ENCODE peak calls at places on chromosomes 11 and 22, in ten cellular contexts. B is OCI-LY7, D is endothelial cell of umbilical vein, M is GM23338, E is PC-9, H is AG09309, N is endothelial cell, R is Peyer's patch, U is GM12864, O is neural crest cell. W is an unnamed sample.

GRCh38 chr11:6453152-6453551 is 12.4 kb upstream of the HPX start:
- DNase-seq in M (no peak), N (no peak), O (no peak), U (no peak), H (no peak), B (no peak), D (no peak), R (no peak), E (no peak), W (no peak)

GRCh38 chr11:34223021-34223813 is 117.8 kb downstream of the NAT10 start:
- DNase-seq in H (peak; percentile 94), M (no peak), N (no peak), R (no peak), B (no peak), D (no peak), U (no peak), O (no peak), E (no peak), W (no peak)

GRCh38 chr11:24386551-24387404 is 110.1 kb upstream of the LUZP2 start:
- DNase-seq in U (no peak), R (no peak), D (peak; percentile 38), E (no peak), H (no peak), O (no peak), N (peak; percentile 8), M (peak; percentile 83), B (no peak), W (peak; percentile 32)

GRCh38 chr22:23533328-23533762 is 46.7 kb downstream of the IGLL1 start:
- DNase-seq in R (peak; percentile 68), O (peak; percentile 74), E (no peak), M (peak; percentile 91), D (peak; percentile 24), H (no peak), U (no peak), B (peak; percentile 70), N (peak; percentile 84), W (peak; percentile 34)

GRCh38 chr22:24153353-24153752 is 27.9 kb upstream of the SUSD2 start:
- DNase-seq in O (no peak), M (no peak), E (no peak), H (no peak), N (no peak), R (no peak), U (no peak), D (no peak), B (peak; percentile 64), W (no peak)

GRCh38 chr22:19674129-19674928 is 40.0 kb upstream of the SEPTIN5 start:
- DNase-seq in N (no peak), B (no peak), M (no peak), E (no peak), U (no peak), H (no peak), O (no peak), R (no peak), D (no peak), W (peak; percentile 16)

GRCh38 chr22:20141186-20142077 is 9.4 kb downstream of the CCDC188 start:
- DNase-seq in N (no peak), O (no peak), B (no peak), E (no peak), H (peak; percentile 31), M (no peak), D (no peak), U (no peak), R (no peak), W (no peak)

GRCh38 chr11:795638-796564 is 2.2 kb downstream of the SLC25A22 start:
- DNase-seq in M (peak; percentile 57), U (no peak), R (peak; percentile 85), E (peak; percentile 61), D (peak; percentile 53), O (no peak), N (no peak), H (no peak), B (peak; percentile 83), W (peak; percentile 76)

GRCh38 chr22:42799462-42800405 is 57.3 kb downstream of the ARFGAP3 start:
- DNase-seq in N (no peak), R (no peak), H (no peak), D (no peak), E (no peak), O (no peak), U (no peak), M (peak; percentile 63), B (peak; percentile 29), W (peak; percentile 17)

GRCh38 chr22:35400335-35400680 is 368 bp downstream of the MCM5 start:
- DNase-seq in H (no peak), D (no peak), U (no peak), O (no peak), E (no peak), M (peak; percentile 54), R (no peak), N (peak; percentile 23), B (peak; percentile 53), W (no peak)

GRCh38 chr11:121931748-121932352 is 184.2 kb downstream of the BLID start:
- DNase-seq in E (no peak), R (no peak), M (no peak), B (no peak), D (no peak), N (no peak), U (no peak), O (no peak), H (no peak), W (no peak)

DNA sequence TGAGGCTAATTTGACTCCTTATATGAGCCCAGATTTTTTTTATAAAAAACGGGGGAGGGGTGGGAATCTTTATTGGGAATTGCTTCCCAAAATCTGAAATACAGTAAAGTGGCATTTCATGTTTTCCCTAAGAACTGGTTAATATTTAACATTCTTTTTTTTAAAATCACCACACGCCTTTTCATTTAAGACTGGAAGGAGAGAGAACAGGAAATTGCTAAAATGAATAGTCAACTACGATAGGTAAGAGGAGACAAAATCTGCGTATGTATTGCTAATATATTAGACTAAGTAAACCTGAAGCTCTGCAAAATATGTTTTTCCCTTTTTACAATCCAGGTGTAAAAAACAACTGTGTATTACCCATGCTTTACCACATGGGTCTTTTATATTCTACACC is 57.0 kb downstream of the SOX6 start:
- DNase-seq in O (no peak), B (no peak), D (no peak), U (no peak), E (no peak), M (no peak), R (no peak), H (no peak), N (no peak), W (no peak)
- TF ChIP-seq CTCF in O (no peak), B (no peak), D (no peak), U (no peak), E (no peak), M (no peak), R (no peak), H (no peak), N (no peak), W (no peak)

GRCh38 chr22:29291215-29291614 is 15.2 kb upstream of the GAS2L1 start:
- DNase-seq in H (no peak), M (peak; percentile 28), R (no peak), B (no peak), D (no peak), N (no peak), E (no peak), O (no peak), U (no peak), W (no peak)
- TF ChIP-seq CTCF in H (no peak), M (no peak), R (no peak), B (no peak), D (no peak), N (no peak), E (no peak), O (no peak), U (no peak), W (no peak)

DNA sequence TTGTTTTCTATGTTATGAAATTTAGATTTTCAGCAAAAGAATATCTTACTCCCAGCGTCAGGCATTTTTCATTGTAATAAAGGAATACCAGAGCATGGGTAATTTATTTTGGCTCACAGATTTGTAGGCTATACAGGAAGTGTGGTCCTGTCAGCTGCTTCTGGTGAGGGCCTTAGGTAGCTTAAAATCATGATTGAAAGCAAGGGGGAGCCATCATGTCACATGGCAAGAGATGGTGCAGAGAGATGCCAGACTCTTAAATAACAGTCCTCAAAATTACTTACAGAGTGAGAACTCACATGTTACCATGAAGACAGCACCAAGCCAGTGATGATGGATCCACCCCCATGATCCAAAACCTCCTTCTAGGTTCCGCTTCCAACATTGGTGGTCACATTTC is 825.0 kb upstream of the CHORDC1 start:
- DNase-seq in E (no peak), M (peak; percentile 24), D (no peak), H (no peak), N (no peak), O (no peak), B (no peak), U (no peak), R (no peak), W (no peak)
- TF ChIP-seq CTCF in E (no peak), M (peak; percentile 59), D (no peak), H (no peak), N (no peak), O (no peak), B (no peak), U (no peak), R (no peak), W (no peak)

GRCh38 chr11:22193348-22194051 is 615 bp downstream of the ANO5 start:
- DNase-seq in U (no peak), N (peak; percentile 38), E (no peak), O (peak; percentile 29), B (no peak), M (peak; percentile 77), R (no peak), D (peak; percentile 3), H (no peak), W (no peak)

GRCh38 chr11:22194907-22195306 is 2.0 kb downstream of the ANO5 start:
- DNase-seq in M (no peak), H (no peak), R (no peak), E (no peak), N (no peak), B (no peak), O (no peak), D (no peak), U (no peak), W (no peak)

GRCh38 chr11:22192289-22192641 is 620 bp upstream of the ANO5 start:
- DNase-seq in D (no peak), R (peak; percentile 57), B (no peak), M (peak; percentile 84), U (no peak), H (no peak), O (no peak), N (peak; percentile 24), E (no peak), W (no peak)

GRCh38 chr11:22190827-22191463 is 1.9 kb upstream of the ANO5 start:
- DNase-seq in O (no peak), M (no peak), N (no peak), H (no peak), U (no peak), D (no peak), E (no peak), R (no peak), B (no peak), W (no peak)

GRCh38 chr11:22192642-22193347 is at the start of gene ANO5:
- DNase-seq in N (peak; percentile 66), D (peak; percentile 20), E (no peak), U (no peak), R (peak; percentile 84), M (peak; percentile 81), H (no peak), O (peak; percentile 57), B (no peak), W (no peak)
- TF ChIP-seq CTCF in N (no peak), D (no peak), E (no peak), U (no peak), R (no peak), M (no peak), H (no peak), O (no peak), B (no peak), W (no peak)